ENCODE peak calls at places on chromosomes 1 and 21, in five cellular contexts. K is brain microvascular endothelial cell, T is IMR-90, O is cardiac fibroblast, P is prostate gland. G is an unnamed sample.

GRCh38 chr1:155078496-155079209 is at the start of gene EFNA3:
- DNase-seq in T (peak; percentile 42), O (peak; percentile 60), K (no peak), P (peak; percentile 76), G (peak; percentile 48)

GRCh38 chr1:67290236-67290635 is 17.4 kb upstream of the IL12RB2 start:
- DNase-seq in T (no peak), P (no peak), O (no peak), K (no peak), G (no peak)

GRCh38 chr1:57252597-57253306 is 171.1 kb downstream of the DAB1 start:
- DNase-seq in K (no peak), P (no peak), T (no peak), O (no peak), G (no peak)

GRCh38 chr1:227305894-227306626 is 12.2 kb downstream of the CDC42BPA start:
- DNase-seq in P (no peak), O (no peak), K (no peak), T (no peak), G (no peak)

GRCh38 chr1:185646202-185646683 is 87.9 kb upstream of the HMCN1 start:
- DNase-seq in K (peak; percentile 99), P (peak; percentile 88), O (peak; percentile 98), T (peak; percentile 98), G (peak; percentile 99)

GRCh38 chr1:165525708-165526107 is 18.1 kb upstream of the LRRC52 start:
- DNase-seq in T (no peak), K (no peak), O (no peak), P (no peak), G (no peak)

GRCh38 chr1:90336552-90337324 is 341.8 kb downstream of the ZNF326 start:
- DNase-seq in T (no peak), O (no peak), K (no peak), P (no peak), G (no peak)

GRCh38 chr1:232905324-232906034 is 44.9 kb upstream of the NTPCR start:
- DNase-seq in T (peak; percentile 20), O (no peak), P (no peak), K (no peak), G (no peak)

GRCh38 chr1:114219247-114219872 is 65.7 kb upstream of the SYT6 start:
- DNase-seq in O (peak; percentile 36), P (no peak), K (no peak), T (peak; percentile 2), G (peak; percentile 22)

GRCh38 chr1:74388855-74389254 is 123.6 kb downstream of the LRRC53 start:
- DNase-seq in K (no peak), T (no peak), P (no peak), O (no peak), G (no peak)

GRCh38 chr1:6445062-6445763 is 20.6 kb downstream of the ESPN start:
- DNase-seq in P (no peak), T (peak; percentile 15), K (no peak), O (peak; percentile 50), G (peak; percentile 54)

GRCh38 chr1:166884040-166884642 is 8.1 kb upstream of the TADA1 start:
- DNase-seq in P (peak; percentile 10), O (peak; percentile 39), K (peak; percentile 24), T (peak; percentile 12), G (peak; percentile 26)

GRCh38 chr1:74714429-74715362 is 18.2 kb downstream of the CRYZ start:
- DNase-seq in K (no peak), O (no peak), T (peak; percentile 35), P (no peak), G (no peak)

GRCh38 chr1:234925440-234926251 is 203.0 kb downstream of the TOMM20 start:
- DNase-seq in O (peak; percentile 97), P (peak; percentile 50), T (peak; percentile 99), K (peak; percentile 98), G (peak; percentile 97)

GRCh38 chr1:77706321-77706720 is 23.9 kb upstream of the ZZZ3 start:
- DNase-seq in K (no peak), T (peak; percentile 63), O (no peak), P (no peak), G (no peak)

GRCh38 chr1:97006044-97006676 is 284.6 kb downstream of the PTBP2 start:
- DNase-seq in K (peak; percentile 92), P (no peak), T (peak; percentile 84), O (peak; percentile 88), G (peak; percentile 89)

GRCh38 chr1:44318097-44319088 is 36.7 kb downstream of the ERI3 start:
- DNase-seq in T (peak; percentile 23), K (peak; percentile 21), O (peak; percentile 52), P (no peak), G (peak; percentile 51)

GRCh38 chr1:115828101-115829022 is 12.6 kb downstream of the NHLH2 start:
- DNase-seq in T (peak; percentile 9), K (peak; percentile 34), P (no peak), O (peak; percentile 33), G (peak; percentile 58)

GRCh38 chr1:218479436-218480115 is 134.4 kb downstream of the TGFB2 start:
- DNase-seq in P (no peak), K (peak; percentile 72), T (peak; percentile 74), O (peak; percentile 84), G (peak; percentile 76)

GRCh38 chr1:58986996-58987767 is 203.3 kb upstream of the JUN start:
- DNase-seq in O (peak; percentile 8), K (no peak), P (no peak), T (peak; percentile 8), G (no peak)

GRCh38 chr21:41677671-41678015 is 89.2 kb downstream of the RIPK4 start:
- DNase-seq in O (no peak), K (no peak), P (no peak), T (no peak), G (no peak)

GRCh38 chr1:21922103-21923014 is 14.8 kb downstream of the HSPG2 start:
- DNase-seq in O (no peak), P (no peak), K (no peak), T (no peak), G (no peak)

GRCh38 chr21:15856813-15857212 is 127.0 kb downstream of the USP25 start:
- DNase-seq in T (no peak), P (no peak), K (no peak), O (no peak), G (no peak)

GRCh38 chr21:27219068-27219467 is 252.2 kb upstream of the ADAMTS5 start:
- DNase-seq in T (peak; percentile 58), O (peak; percentile 79), K (peak; percentile 34), P (no peak), G (peak; percentile 89)

GRCh38 chr1:197632000-197632399 is 143.3 kb downstream of the DENND1B start:
- DNase-seq in K (no peak), T (no peak), P (no peak), O (no peak), G (no peak)

GRCh38 chr1:75134656-75134938 is 409 bp downstream of the LHX8 start:
- DNase-seq in K (no peak), P (no peak), O (no peak), T (no peak), G (no peak)

DNA sequence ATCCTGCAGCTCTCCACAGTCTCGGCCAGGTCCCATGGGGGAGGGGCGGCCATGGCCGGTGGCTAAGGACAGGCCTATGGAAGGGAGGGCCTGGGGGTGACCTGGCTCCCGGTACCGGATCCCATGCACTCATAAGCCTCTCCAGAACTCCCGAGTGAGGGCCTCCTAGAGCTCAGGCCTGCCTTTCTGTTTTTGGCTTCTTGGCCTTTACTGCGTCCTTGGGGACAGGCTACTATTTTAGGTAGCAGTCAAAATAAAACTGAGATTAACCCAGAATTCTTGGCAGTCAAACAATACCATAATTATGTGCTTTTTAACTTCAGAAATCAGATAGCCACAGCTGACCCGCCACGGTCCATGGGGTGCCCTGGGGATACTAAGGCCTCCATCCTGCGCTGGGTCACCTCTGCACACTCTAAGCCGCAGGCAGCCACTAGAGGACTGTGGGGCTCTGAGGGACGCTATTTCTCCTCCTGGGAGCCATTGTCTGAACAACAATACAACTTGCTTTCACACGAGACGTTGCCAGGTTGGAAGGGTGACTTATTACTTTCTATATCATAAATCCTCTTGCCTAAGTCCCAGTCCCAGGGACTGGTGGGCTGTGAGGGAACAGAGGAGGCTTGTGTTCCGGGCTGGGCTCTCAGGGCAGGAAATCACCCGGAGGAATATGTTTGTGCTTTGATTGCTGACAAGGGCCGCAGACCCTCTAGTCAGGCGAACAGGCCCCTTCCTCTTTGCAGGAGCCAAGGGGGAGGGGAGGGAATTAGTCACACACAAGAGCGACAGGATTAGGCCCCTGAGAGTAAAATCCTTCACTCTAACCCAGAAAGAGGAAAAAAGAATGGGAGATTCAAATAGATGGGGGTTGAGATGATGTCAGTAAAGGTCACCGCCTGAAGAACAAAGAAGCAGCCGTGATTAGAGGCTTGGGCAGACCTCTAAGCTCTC is 40.7 kb upstream of the BCAR3 start:
- DNase-seq in T (no peak), P (no peak), K (no peak), O (peak; percentile 53), G (peak; percentile 56)
- TF ChIP-seq CTCF in T (no peak), P (no peak), K (peak; percentile 39), O (no peak), G (peak; percentile 18)

DNA sequence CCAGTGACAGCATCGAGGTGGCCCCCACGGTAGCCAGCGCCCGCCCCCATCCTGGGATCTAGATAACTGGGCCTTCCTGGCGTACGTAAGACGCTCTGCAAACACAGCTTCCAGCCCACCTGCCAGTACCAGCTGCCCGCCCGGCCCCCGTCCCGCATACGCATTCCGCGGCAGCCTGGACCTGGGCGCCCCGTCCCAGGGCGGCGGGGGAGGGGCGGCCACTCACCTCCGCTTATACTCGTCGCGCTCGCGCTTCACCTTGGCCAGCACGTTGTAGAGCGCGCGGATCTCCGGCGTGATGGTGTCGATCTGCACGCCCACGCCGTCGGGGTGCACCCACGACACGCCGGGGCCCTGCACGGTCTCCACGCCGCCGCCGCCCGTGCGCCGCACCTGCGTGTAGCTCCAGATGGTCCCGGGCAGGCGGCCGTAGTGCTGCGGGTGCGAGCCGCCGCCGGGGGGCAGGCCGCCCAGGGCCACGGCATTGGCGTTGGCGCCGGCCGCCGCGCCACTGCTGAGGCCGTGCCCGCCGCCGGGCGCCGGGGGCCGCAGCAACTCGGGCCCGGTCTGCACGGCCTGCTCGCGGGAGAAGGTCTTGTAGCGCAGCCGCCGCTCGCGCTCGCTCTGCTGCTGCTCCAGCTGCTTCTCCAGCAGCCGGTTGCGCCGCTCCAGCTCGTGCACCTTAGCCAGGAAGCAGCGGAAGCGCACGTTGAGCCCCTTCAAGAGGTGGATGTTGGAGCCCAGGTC is 861 bp downstream of the IFFO2 start:
- DNase-seq in O (peak; percentile 52), P (peak; percentile 43), K (no peak), T (no peak), G (no peak)
- H3K4me3 ChIP-seq in O (peak overlapping the region; percentile 80), P (peak overlapping the region; percentile 73), K (peak overlapping the region; percentile 70), T (peak overlapping the region; percentile 95), G (peak overlapping the region; percentile 72)

GRCh38 chr1:184324972-184325371 is 61.9 kb upstream of the C1orf21 start:
- DNase-seq in K (no peak), O (no peak), P (no peak), T (no peak), G (no peak)
- TF ChIP-seq CTCF in K (no peak), O (no peak), P (no peak), T (no peak), G (no peak)

GRCh38 chr1:3454811-3455618 is 550 bp downstream of the ARHGEF16 start:
- DNase-seq in K (no peak), P (no peak), T (no peak), O (no peak), G (no peak)
- H3K4me3 ChIP-seq in K (no peak overlapping the region), P (peak overlapping the region; percentile 76), T (no peak overlapping the region), O (peak overlapping the region; percentile 21), G (no peak overlapping the region)

GRCh38 chr1:81472387-81472786 is 328.3 kb upstream of the ADGRL2 start:
- DNase-seq in P (no peak), O (no peak), K (no peak), T (no peak), G (no peak)
- TF ChIP-seq CTCF in P (no peak), O (no peak), K (no peak), T (no peak), G (no peak)

GRCh38 chr1:50421768-50422674 is 1.2 kb downstream of the DMRTA2 start:
- DNase-seq in T (no peak), O (no peak), K (no peak), P (no peak), G (no peak)
- H3K4me3 ChIP-seq in T (no peak overlapping the region), O (no peak overlapping the region), K (no peak overlapping the region), P (no peak overlapping the region), G (no peak overlapping the region)